ENCODE peak calls at places on chromosome 15, in four cellular contexts. D, T, M and K are unnamed samples.

GRCh38 chr15:82570721-82571519 is 30.7 kb upstream of the RPS17 start:
- DNase-seq in D (no peak), T (no peak), M (no peak), K (no peak)

GRCh38 chr15:20349774-20350498 is 191.7 kb downstream of the GOLGA6L6 start:
- DNase-seq in D (peak; percentile 36), T (no peak), M (no peak), K (no peak)

GRCh38 chr15:65333441-65333820 is 29.0 kb downstream of the RNU5B-1 start:
- DNase-seq in D (no peak), T (no peak), M (no peak), K (no peak)

GRCh38 chr15:51492528-51492927 is 130.0 kb downstream of the DMXL2 start:
- DNase-seq in D (no peak), T (no peak), M (no peak), K (no peak)

GRCh38 chr15:23565395-23566069 is at the start of gene MKRN3:
- DNase-seq in D (no peak), T (no peak), M (peak; percentile 18), K (no peak)

GRCh38 chr15:60669351-60669750 is 190.4 kb upstream of the ICE2 start:
- DNase-seq in D (no peak), T (no peak), M (no peak), K (no peak)

GRCh38 chr15:85750807-85751730 is 43.7 kb downstream of the KLHL25 start:
- DNase-seq in D (no peak), T (no peak), M (no peak), K (no peak)

GRCh38 chr15:40543631-40544294 is 21.1 kb downstream of the CCDC32 start:
- DNase-seq in D (peak; percentile 51), T (peak; percentile 91), M (no peak), K (no peak)

GRCh38 chr15:52076889-52077781 is 35.4 kb downstream of the BCL2L10 start:
- DNase-seq in D (peak; percentile 15), T (peak; percentile 72), M (peak; percentile 54), K (no peak)

GRCh38 chr15:25671132-25671531 is 192.0 kb downstream of the ATP10A start:
- DNase-seq in D (no peak), T (no peak), M (no peak), K (no peak)

GRCh38 chr15:48888209-48888608 is 10.3 kb downstream of the EID1 start:
- DNase-seq in D (no peak), T (peak; percentile 42), M (no peak), K (no peak)

GRCh38 chr15:52318729-52319500 is 23.3 kb upstream of the MYO5C start:
- DNase-seq in D (no peak), T (no peak), M (no peak), K (no peak)

GRCh38 chr15:48282186-48282585 is 49.0 kb upstream of the DUT start:
- DNase-seq in D (no peak), T (no peak), M (no peak), K (no peak)

GRCh38 chr15:94056314-94056713 is 175.0 kb upstream of the MCTP2 start:
- DNase-seq in D (no peak), T (no peak), M (no peak), K (no peak)

GRCh38 chr15:99407716-99408115 is 156.4 kb downstream of the LRRC28 start:
- DNase-seq in D (no peak), T (no peak), M (no peak), K (no peak)

GRCh38 chr15:57159767-57160166 is 216.5 kb upstream of the CGNL1 start:
- DNase-seq in D (no peak), T (no peak), M (no peak), K (no peak)

GRCh38 chr15:92069308-92070244 is 216.1 kb downstream of the SLCO3A1 start:
- DNase-seq in D (peak; percentile 13), T (peak; percentile 27), M (peak; percentile 32), K (no peak)

GRCh38 chr15:40944510-40945296 is 8.6 kb upstream of the CHAC1 start:
- DNase-seq in D (no peak), T (no peak), M (no peak), K (no peak)

GRCh38 chr15:47900731-47901130 is 183.4 kb downstream of the SEMA6D start:
- DNase-seq in D (no peak), T (no peak), M (no peak), K (no peak)

GRCh38 chr15:59189224-59189623 is 17.4 kb upstream of the LDHAL6B start:
- DNase-seq in D (no peak), T (no peak), M (no peak), K (no peak)

GRCh38 chr15:84034831-84035753 is 200.5 kb upstream of the GOLGA6L4 start:
- DNase-seq in D (peak; percentile 32), T (peak; percentile 59), M (no peak), K (no peak)

GRCh38 chr15:90160781-90161727 is 40.1 kb upstream of the SEMA4B start:
- DNase-seq in D (no peak), T (no peak), M (peak; percentile 85), K (no peak)

GRCh38 chr15:96372554-96372953 is 42.1 kb downstream of the NR2F2 start:
- DNase-seq in D (no peak), T (no peak), M (no peak), K (no peak)

GRCh38 chr15:96366526-96366877 is 36.0 kb downstream of the NR2F2 start:
- DNase-seq in D (peak; percentile 11), T (no peak), M (no peak), K (no peak)

GRCh38 chr15:96367436-96368200 is 37.1 kb downstream of the NR2F2 start:
- DNase-seq in D (no peak), T (no peak), M (no peak), K (no peak)

GRCh38 chr15:96369351-96369750 is 38.9 kb downstream of the NR2F2 start:
- DNase-seq in D (no peak), T (no peak), M (no peak), K (no peak)

DNA sequence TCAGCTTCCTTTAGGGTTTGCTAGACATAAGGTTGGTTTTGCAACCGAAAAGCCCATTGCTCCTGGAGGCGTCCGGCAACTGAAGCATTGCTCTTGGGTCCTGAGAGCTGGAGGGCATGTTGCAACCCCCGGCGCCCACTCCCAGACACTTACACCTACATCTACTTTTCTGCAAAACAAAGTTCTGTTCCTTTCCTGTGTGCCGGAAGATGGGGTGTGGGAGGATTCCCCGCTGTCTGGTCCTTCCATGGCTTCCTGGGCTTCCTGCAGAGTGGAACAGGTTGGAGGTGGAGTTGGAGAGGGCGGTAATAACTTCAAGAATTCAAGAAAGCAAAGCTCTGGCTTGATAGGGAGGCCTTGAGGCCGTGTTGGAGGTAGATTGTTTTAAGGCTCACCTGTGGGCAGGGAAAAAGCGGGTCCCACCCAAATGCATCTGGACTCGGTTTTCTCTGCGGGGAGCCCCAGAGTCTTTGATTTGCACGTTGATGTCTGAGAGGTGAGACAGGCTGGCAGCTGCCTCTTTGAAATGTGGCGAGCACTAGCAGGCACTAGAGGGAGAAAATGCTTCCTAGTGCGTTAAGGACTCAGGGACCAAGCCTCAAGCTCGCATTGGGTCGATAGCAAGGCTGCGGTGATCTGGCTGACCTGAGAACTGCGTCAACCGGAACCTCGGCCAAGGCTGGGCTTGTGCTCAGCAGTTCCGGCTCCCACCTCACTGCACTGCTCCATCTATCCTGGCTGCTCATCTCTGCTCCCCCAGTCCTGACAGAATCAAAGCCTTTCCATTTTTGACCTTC is 39.5 kb downstream of the NR2F2 start:
- DNase-seq in D (no peak), T (no peak), M (no peak), K (no peak)
- TF ChIP-seq CTCF in D (no peak), T (no peak), M (no peak), K (peak; percentile 13)

GRCh38 chr15:101267320-101268104 is 9.8 kb downstream of the SELENOS start:
- DNase-seq in D (no peak), T (no peak), M (no peak), K (no peak)
- TF ChIP-seq CTCF in D (no peak), T (no peak), M (no peak), K (no peak)

GRCh38 chr15:36645106-36645505 is 65.7 kb downstream of the CDIN1 start:
- DNase-seq in D (no peak), T (no peak), M (no peak), K (no peak)
- TF ChIP-seq CTCF in D (no peak), T (no peak), M (no peak), K (peak; percentile 29)

GRCh38 chr15:34109775-34110663 is 8.1 kb downstream of the PGBD4 start:
- DNase-seq in D (peak; percentile 28), T (peak; percentile 58), M (no peak), K (no peak)
- TF ChIP-seq CTCF in D (peak; percentile 56), T (peak; percentile 62), M (peak; percentile 46), K (peak; percentile 67)

GRCh38 chr15:43085921-43086320 is 19.9 kb downstream of the UBR1 start:
- DNase-seq in D (no peak), T (no peak), M (no peak), K (no peak)
- TF ChIP-seq CTCF in D (no peak), T (no peak), M (no peak), K (no peak)

GRCh38 chr15:74365619-74366445 is 1.6 kb downstream of the CYP11A1 start:
- DNase-seq in D (peak; percentile 68), T (no peak), M (peak; percentile 27), K (peak; percentile 42)
- TF ChIP-seq CTCF in D (no peak), T (no peak), M (no peak), K (no peak)

GRCh38 chr15:34621675-34622074 is 38.2 kb upstream of the GOLGA8B start:
- DNase-seq in D (no peak), T (no peak), M (no peak), K (no peak)
- TF ChIP-seq CTCF in D (no peak), T (peak; percentile 4), M (peak; percentile 17), K (no peak)

DNA sequence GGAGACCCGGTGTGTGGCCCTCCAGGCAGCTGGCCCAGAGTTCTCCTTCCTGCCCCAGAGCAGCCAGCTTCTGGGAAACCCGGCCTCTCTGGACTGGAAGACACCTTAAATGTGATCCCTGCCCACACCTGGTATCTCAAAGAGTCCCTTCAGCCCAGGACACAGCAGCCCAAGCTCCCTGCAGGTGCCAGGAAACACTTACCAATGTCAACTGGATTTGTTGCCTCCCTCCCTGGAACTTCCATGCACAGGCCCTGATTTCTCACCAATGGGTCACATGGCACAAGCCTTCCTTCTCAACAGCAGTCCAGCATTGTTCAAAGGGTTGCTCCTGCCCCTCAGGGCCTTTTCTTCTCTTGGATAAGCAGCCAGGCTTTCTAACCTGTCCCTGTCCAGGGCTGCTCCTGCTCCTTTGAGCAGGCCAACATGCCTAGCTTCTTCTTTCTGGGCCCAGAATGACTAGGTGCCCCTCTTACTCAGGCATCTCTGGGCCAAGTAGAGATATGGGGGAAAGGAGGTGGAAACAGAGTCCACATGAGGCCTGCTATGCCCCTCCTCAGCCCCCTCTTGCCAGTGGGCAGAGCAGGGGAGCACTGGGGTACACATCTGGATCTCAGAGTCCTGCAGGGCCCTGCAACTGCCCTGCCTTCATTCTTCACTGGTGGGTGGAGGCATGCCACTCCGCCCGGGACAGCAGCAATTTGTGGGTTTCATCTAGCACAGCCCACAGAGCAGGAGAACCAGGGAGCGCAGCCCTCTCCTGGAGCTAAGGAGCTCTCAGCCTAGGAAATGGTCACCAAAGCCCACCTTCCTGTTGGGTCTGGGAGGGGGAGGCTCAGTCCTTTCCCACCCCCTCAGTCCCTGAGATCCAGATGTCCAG is 31.4 kb downstream of the ANP32A start:
- DNase-seq in D (no peak), T (no peak), M (no peak), K (no peak)
- TF ChIP-seq CTCF in D (no peak), T (no peak), M (no peak), K (no peak)

GRCh38 chr15:69576035-69576526 is 123.5 kb downstream of the RPLP1 start:
- DNase-seq in D (peak; percentile 42), T (peak; percentile 38), M (peak; percentile 76), K (no peak)
- TF ChIP-seq CTCF in D (peak; percentile 77), T (peak; percentile 71), M (peak; percentile 69), K (peak; percentile 48)